ENCODE peak calls at places on chromosome 20, in five cellular contexts. L is GM13976, Z is substantia nigra, T is non-pigmented ciliary epithelial cell, X is left kidney. I is an unnamed sample.

GRCh38 chr20:18133962-18134361 is 3.7 kb upstream of the KAT14 start:
- DNase-seq in L (no peak), Z (no peak), T (no peak), X (no peak), I (no peak)

GRCh38 chr20:45355209-45355608 is 7.0 kb upstream of the SDC4 start:
- DNase-seq in L (no peak), Z (no peak), T (no peak), X (no peak), I (no peak)

GRCh38 chr20:50256577-50256976 is 65.9 kb downstream of the CEBPB start:
- DNase-seq in L (no peak), Z (no peak), T (no peak), X (peak), I (no peak)

GRCh38 chr20:50464026-50464724 is 46.0 kb upstream of the PTPN1 start:
- DNase-seq in L (peak), Z (peak), T (no peak), X (peak), I (no peak)

GRCh38 chr20:63626424-63627128 is at the start of gene GMEB2:
- DNase-seq in L (peak), Z (peak), T (no peak), X (peak), I (peak)

GRCh38 chr20:45432294-45432693 is 16.4 kb downstream of the PIGT start:
- DNase-seq in L (peak), Z (no peak), T (no peak), X (no peak), I (no peak)

GRCh38 chr20:22797103-22797502 is 212.7 kb upstream of the FOXA2 start:
- DNase-seq in L (no peak), Z (no peak), T (no peak), X (no peak), I (no peak)

GRCh38 chr20:10432079-10432478 is 1.9 kb downstream of the MKKS start:
- DNase-seq in L (no peak), Z (no peak), T (no peak), X (no peak), I (no peak)

GRCh38 chr20:25623225-25623735 is 534 bp downstream of the NANP start:
- DNase-seq in L (no peak), Z (no peak), T (no peak), X (peak), I (no peak)

GRCh38 chr20:33730946-33731692 is 677 bp upstream of the ZNF341 start:
- DNase-seq in L (no peak), Z (no peak), T (no peak), X (no peak), I (no peak)

GRCh38 chr20:11792229-11792953 is 125.3 kb upstream of the BTBD3 start:
- DNase-seq in L (no peak), Z (no peak), T (no peak), X (no peak), I (no peak)